ENCODE peak calls at places on chromosomes 7 and 10, in seven cellular contexts. P is sigmoid colon, E is PC-9, D is GM20000, W is SK-N-DZ, K is IMR-90, J is NCI-H2029. U is an unnamed sample.
A peak's percentile ranks its signal among the peaks of the same experiment; 100 is the strongest.

GRCh38 chr7:20624666-20625385 is 9.4 kb downstream of the ABCB5 start:
- DNase-seq in J (no peak), K (no peak), E (no peak), P (no peak), D (no peak), W (no peak), U (no peak)

GRCh38 chr10:86017841-86018734 is 348.5 kb downstream of the GRID1 start:
- DNase-seq in E (no peak), K (no peak), D (no peak), W (no peak), P (no peak), J (peak; percentile 46), U (peak; percentile 61)

GRCh38 chr10:50271564-50272250 is 20.4 kb upstream of the ASAH2 start:
- DNase-seq in W (no peak), D (no peak), K (no peak), E (peak; percentile 28), J (no peak), P (no peak), U (no peak)

GRCh38 chr7:85471740-85472139 is 284.9 kb upstream of the SEMA3D start:
- DNase-seq in D (no peak), P (no peak), J (no peak), W (no peak), E (no peak), K (peak; percentile 86), U (no peak)

GRCh38 chr10:22427101-22427500 is 81.8 kb downstream of the SPAG6 start:
- DNase-seq in J (no peak), P (no peak), E (peak; percentile 78), K (peak; percentile 72), D (no peak), W (peak; percentile 34), U (no peak)

GRCh38 chr7:117312593-117312992 is 10.3 kb downstream of the WNT2 start:
- DNase-seq in J (no peak), K (peak; percentile 13), W (no peak), D (no peak), E (no peak), P (no peak), U (no peak)

GRCh38 chr10:42830237-42830636 is 47.6 kb downstream of the BMS1 start:
- DNase-seq in E (no peak), J (no peak), P (no peak), W (no peak), D (no peak), K (no peak), U (no peak)

GRCh38 chr7:82623812-82624211 is 180.2 kb upstream of the CACNA2D1 start:
- DNase-seq in P (no peak), W (no peak), D (no peak), E (no peak), J (no peak), K (peak; percentile 64), U (no peak)

GRCh38 chr10:91418417-91418816 is 8.3 kb downstream of the HECTD2 start:
- DNase-seq in W (no peak), J (no peak), E (no peak), K (no peak), P (no peak), D (no peak), U (no peak)

GRCh38 chr7:64630496-64630895 is 35.4 kb upstream of the ZNF107 start:
- DNase-seq in E (no peak), J (no peak), D (no peak), P (no peak), K (peak; percentile 15), W (peak; percentile 35), U (no peak)

GRCh38 chr10:114044251-114045070 is 795 bp downstream of the ADRB1 start:
- DNase-seq in D (peak; percentile 52), E (no peak), P (no peak), J (no peak), W (no peak), K (no peak), U (peak; percentile 24)

GRCh38 chr10:61877882-61878281 is 23.6 kb upstream of the ARID5B start:
- DNase-seq in E (no peak), P (no peak), J (no peak), K (no peak), D (no peak), W (no peak), U (no peak)

U was measured in NCI-H510A treated with DMSO at 0.1 percent for 48 hours.